ENCODE peak calls at places on chromosomes 6 and 20, in five cellular contexts. V is thoracic aorta, B is cardiac muscle cell, J is heart left ventricle, U is upper lobe of right lung. Q is an unnamed sample. For H3K27me3 and H3K9me3, the result is how much of the 10 kb centered on the place peaks cover.

GRCh38 chr20:47319517-47320252 is 36.8 kb downstream of the ZMYND8 start:
- DNase-seq in V (no peak), B (peak), J (no peak), U (peak), Q (no peak)

GRCh38 chr6:38671885-38672467 is 31.0 kb downstream of the GLO1 start:
- DNase-seq in V (no peak), B (peak), J (no peak), U (no peak), Q (no peak)

GRCh38 chr20:35616465-35617396 is 1.1 kb downstream of the SPAG4 start:
- DNase-seq in V (peak), B (peak), J (peak), U (peak), Q (peak)

GRCh38 chr6:134315189-134315588 is 2.7 kb downstream of the SGK1 start:
- DNase-seq in V (no peak), B (no peak), J (no peak), U (no peak), Q (no peak)

GRCh38 chr6:111918825-111919224 is 45.6 kb upstream of the FYN start:
- DNase-seq in V (no peak), B (no peak), J (no peak), U (no peak), Q (no peak)

GRCh38 chr20:31606928-31607639 is 2.0 kb downstream of the ID1 start:
- DNase-seq in V (no peak), B (peak), J (peak), U (peak), Q (no peak)

GRCh38 chr6:45394586-45395095 is 16.9 kb upstream of the SUPT3H start:
- DNase-seq in V (no peak), B (no peak), J (no peak), U (no peak), Q (no peak)

GRCh38 chr6:155418017-155418749 is 37.5 kb downstream of the NOX3 start:
- DNase-seq in V (no peak), B (no peak), J (no peak), U (no peak), Q (no peak)

GRCh38 chr6:94041930-94042724 is 622.8 kb upstream of the EPHA7 start:
- DNase-seq in V (no peak), B (no peak), J (no peak), U (no peak), Q (no peak)

DNA sequence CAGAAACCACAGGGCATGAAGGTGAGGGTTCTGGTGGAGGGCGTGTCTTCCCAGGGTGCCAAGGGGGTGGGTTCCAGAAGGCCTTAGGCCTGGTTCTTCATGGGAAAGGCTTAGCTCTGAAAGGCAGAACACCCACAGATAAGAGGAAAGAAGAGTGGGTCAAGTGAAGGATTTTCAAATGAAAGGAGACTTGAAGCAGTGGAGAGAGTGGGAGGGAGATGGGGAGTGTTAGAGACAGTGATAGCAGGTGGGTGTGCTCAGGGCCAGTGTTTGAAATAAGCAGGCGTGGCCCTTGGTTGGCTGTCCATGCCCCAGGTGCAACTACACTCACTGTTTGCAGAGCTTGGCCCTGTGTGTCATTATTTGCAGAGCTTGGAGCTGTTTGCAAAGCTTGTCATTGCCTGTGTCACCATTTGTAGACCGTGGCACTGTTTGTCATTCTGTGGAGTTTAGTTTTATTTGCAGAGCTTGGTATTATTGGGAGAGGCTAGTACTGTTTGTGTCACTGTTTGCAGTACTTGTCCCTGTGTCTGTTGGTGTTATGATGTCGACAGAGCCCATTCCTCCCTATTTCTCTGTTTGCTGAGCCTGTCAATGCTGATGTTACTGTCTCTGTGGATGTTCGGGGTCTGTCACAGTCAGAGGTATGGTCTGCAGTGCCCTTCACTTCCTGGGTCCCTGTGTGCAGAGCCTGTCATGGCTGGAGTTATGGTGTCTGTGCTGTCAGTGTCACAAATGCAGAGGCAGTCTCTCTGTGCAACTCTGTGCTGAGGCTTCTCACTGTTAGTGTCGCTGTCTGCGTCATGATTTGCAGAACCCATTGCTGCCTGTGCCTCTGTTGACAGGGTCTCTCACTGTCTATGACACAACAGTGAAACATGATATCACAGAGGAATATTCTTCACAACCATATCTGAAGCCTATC is 127.7 kb upstream of the LRFN2 start:
- DNase-seq in V (no peak), B (no peak), J (no peak), U (no peak), Q (no peak)
- TF ChIP-seq CTCF in V (no peak), B (no peak), J (no peak), U (no peak), Q (peak)

DNA sequence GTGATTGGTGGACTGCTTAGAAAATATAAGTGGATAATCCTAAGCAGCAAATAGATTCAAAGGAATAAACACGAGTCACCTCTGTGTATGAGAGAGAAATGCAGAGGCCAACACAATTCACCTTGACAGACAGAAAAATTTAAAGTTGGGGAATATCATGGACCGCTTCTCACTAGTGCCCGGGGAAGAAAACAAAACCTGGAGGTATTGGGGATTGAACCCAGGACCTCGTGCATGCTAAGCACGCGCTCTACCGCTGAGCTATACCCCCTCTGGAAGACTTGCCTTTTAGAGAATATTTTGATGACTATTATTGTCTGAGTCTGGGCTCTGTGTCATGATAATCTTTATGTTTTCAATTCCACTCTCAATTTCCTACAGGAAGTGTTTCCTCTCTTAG is 111.9 kb downstream of the TRIM27 start:
- DNase-seq in V (no peak), B (no peak), J (no peak), U (no peak), Q (no peak)
- H3K27me3 ChIP-seq in V (under half), B (half or more), J (half or more), U (half or more), Q (half or more)

GRCh38 chr6:22558288-22558882 is 11.0 kb upstream of the HDGFL1 start:
- DNase-seq in V (no peak), B (no peak), J (no peak), U (no peak), Q (no peak)

GRCh38 chr6:22551280-22551679 is 18.1 kb upstream of the HDGFL1 start:
- DNase-seq in V (no peak), B (no peak), J (no peak), U (no peak), Q (no peak)

GRCh38 chr6:22556298-22556697 is 13.1 kb upstream of the HDGFL1 start:
- DNase-seq in V (no peak), B (no peak), J (no peak), U (no peak), Q (no peak)

GRCh38 chr6:22557007-22557406 is 12.4 kb upstream of the HDGFL1 start:
- DNase-seq in V (no peak), B (no peak), J (no peak), U (no peak), Q (no peak)
- H3K9me3 ChIP-seq in V (under half), B (under half), J (under half), U (under half), Q (under half)

GRCh38 chr6:160160450-160160849 is 38.8 kb downstream of the SLC22A1 start:
- DNase-seq in V (no peak), B (no peak), J (no peak), U (no peak), Q (no peak)
- TF ChIP-seq CTCF in V (no peak), B (no peak), J (no peak), U (no peak), Q (no peak)

Q was measured in esophagus squamous epithelium.